ENCODE peak calls at places on chromosomes 3 and 15, in six cellular contexts. P is esophagus squamous epithelium, W is mucosa of descending colon, O is GM13977, M is transverse colon, Y is cardiac fibroblast. D is an unnamed sample.

GRCh38 chr3:10194328-10195071 is 29.8 kb downstream of the IRAK2 start:
- DNase-seq in O (no peak), Y (no peak), P (no peak), M (peak; percentile 40), W (peak; percentile 46), D (no peak)

GRCh38 chr3:72924055-72924454 is 36.2 kb downstream of the GXYLT2 start:
- DNase-seq in Y (no peak), P (no peak), O (no peak), W (no peak), M (no peak), D (no peak)

GRCh38 chr15:43118276-43118675 is 12.4 kb upstream of the UBR1 start:
- DNase-seq in Y (no peak), W (no peak), P (no peak), O (no peak), M (no peak), D (no peak)

GRCh38 chr3:42493126-42493797 is 9.2 kb upstream of the VIPR1 start:
- DNase-seq in W (no peak), O (no peak), M (no peak), P (no peak), Y (no peak), D (no peak)

GRCh38 chr3:17551333-17551732 is 191.1 kb downstream of the TBC1D5 start:
- DNase-seq in O (no peak), M (no peak), W (no peak), Y (no peak), P (no peak), D (no peak)

GRCh38 chr3:155182467-155182866 is 102.3 kb downstream of the MME start:
- DNase-seq in P (no peak), M (no peak), W (no peak), O (no peak), Y (no peak), D (no peak)

GRCh38 chr3:196177567-196177966 is 33.6 kb downstream of the ZDHHC19 start:
- DNase-seq in P (no peak), O (no peak), W (peak; percentile 74), Y (no peak), M (peak; percentile 68), D (no peak)

GRCh38 chr15:28104326-28104725 is 5.2 kb upstream of the OCA2 start:
- DNase-seq in Y (no peak), O (no peak), M (no peak), W (no peak), P (no peak), D (no peak)

GRCh38 chr15:58360421-58361090 is 71.2 kb upstream of the LIPC start:
- DNase-seq in Y (no peak), P (no peak), W (no peak), M (no peak), O (no peak), D (no peak)

GRCh38 chr15:66702770-66703539 is 919 bp downstream of the SMAD6 start:
- DNase-seq in M (peak; percentile 29), O (no peak), W (peak; percentile 64), Y (peak; percentile 31), P (no peak), D (no peak)

GRCh38 chr3:160225181-160226025 is at the start of gene C3orf80:
- DNase-seq in P (no peak), M (peak; percentile 53), O (peak; percentile 73), W (peak; percentile 70), Y (peak; percentile 28), D (peak; percentile 81)

GRCh38 chr3:183968846-183969245 is 48.8 kb downstream of the ABCC5 start:
- DNase-seq in O (no peak), Y (peak; percentile 22), M (no peak), P (no peak), W (no peak), D (no peak)

GRCh38 chr15:83204697-83205096 is 2.9 kb downstream of the HDGFL3 start:
- DNase-seq in W (no peak), Y (no peak), M (no peak), P (no peak), O (no peak), D (no peak)

GRCh38 chr15:92118162-92118935 is 264.8 kb downstream of the SLCO3A1 start:
- DNase-seq in O (no peak), M (no peak), W (no peak), P (no peak), Y (no peak), D (no peak)

GRCh38 chr3:172562881-172563835 is 39.9 kb upstream of the TNFSF10 start:
- DNase-seq in O (peak; percentile 34), Y (peak; percentile 93), P (no peak), W (no peak), M (no peak), D (peak; percentile 42)

GRCh38 chr3:147139341-147139740 is 267.0 kb downstream of the ZIC4 start:
- DNase-seq in O (no peak), M (no peak), W (no peak), P (no peak), Y (no peak), D (no peak)

GRCh38 chr3:171168086-171168485 is 141.6 kb upstream of the SLC2A2 start:
- DNase-seq in P (no peak), M (no peak), W (no peak), Y (peak; percentile 41), O (no peak), D (peak; percentile 76)

GRCh38 chr15:98551936-98552562 is 96.3 kb upstream of the IGF1R start:
- DNase-seq in P (no peak), Y (no peak), M (no peak), O (no peak), W (no peak), D (no peak)

GRCh38 chr3:21672303-21672702 is 78.7 kb downstream of the ZNF385D start:
- DNase-seq in O (no peak), P (no peak), W (no peak), M (no peak), Y (peak; percentile 95), D (peak; percentile 3)

GRCh38 chr15:31803388-31803884 is 226.9 kb upstream of the CHRNA7 start:
- DNase-seq in W (no peak), Y (no peak), P (no peak), O (no peak), M (no peak), D (no peak)

GRCh38 chr3:160448845-160449659 is 534 bp downstream of the TRIM59 start:
- DNase-seq in Y (peak; percentile 71), W (no peak), O (peak; percentile 75), M (no peak), P (no peak), D (no peak)

GRCh38 chr15:39720721-39721611 is 61.7 kb downstream of the FSIP1 start:
- DNase-seq in O (no peak), W (no peak), M (no peak), Y (peak; percentile 31), P (no peak), D (no peak)

GRCh38 chr3:58308728-58309127 is 2.4 kb downstream of the HTD2 start:
- DNase-seq in W (no peak), M (no peak), P (no peak), O (no peak), Y (peak; percentile 31), D (no peak)

GRCh38 chr3:186476044-186476468 is 68.1 kb downstream of the CRYGS start:
- DNase-seq in W (no peak), M (no peak), O (peak; percentile 15), P (no peak), Y (no peak), D (no peak)

GRCh38 chr15:80580536-80581260 is 114.4 kb upstream of the ABHD17C start:
- DNase-seq in Y (no peak), O (no peak), P (no peak), M (no peak), W (no peak), D (no peak)

GRCh38 chr3:131232711-131233267 is 148.8 kb upstream of the NUDT16 start:
- DNase-seq in M (no peak), W (no peak), O (no peak), Y (no peak), P (no peak), D (no peak)

GRCh38 chr3:107441617-107442016 is 64.4 kb downstream of the CCDC54 start:
- DNase-seq in W (no peak), M (no peak), O (no peak), P (no peak), Y (peak; percentile 50), D (no peak)

GRCh38 chr3:107450254-107450653 is 72.5 kb upstream of the BBX start:
- DNase-seq in M (no peak), Y (peak; percentile 60), P (no peak), O (no peak), W (no peak), D (no peak)

GRCh38 chr3:107443461-107443860 is 66.2 kb downstream of the CCDC54 start:
- DNase-seq in P (no peak), W (no peak), M (no peak), O (no peak), Y (no peak), D (no peak)

GRCh38 chr3:107452436-107452835 is 70.3 kb upstream of the BBX start:
- DNase-seq in W (no peak), O (no peak), Y (peak; percentile 76), P (no peak), M (no peak), D (no peak)

DNA sequence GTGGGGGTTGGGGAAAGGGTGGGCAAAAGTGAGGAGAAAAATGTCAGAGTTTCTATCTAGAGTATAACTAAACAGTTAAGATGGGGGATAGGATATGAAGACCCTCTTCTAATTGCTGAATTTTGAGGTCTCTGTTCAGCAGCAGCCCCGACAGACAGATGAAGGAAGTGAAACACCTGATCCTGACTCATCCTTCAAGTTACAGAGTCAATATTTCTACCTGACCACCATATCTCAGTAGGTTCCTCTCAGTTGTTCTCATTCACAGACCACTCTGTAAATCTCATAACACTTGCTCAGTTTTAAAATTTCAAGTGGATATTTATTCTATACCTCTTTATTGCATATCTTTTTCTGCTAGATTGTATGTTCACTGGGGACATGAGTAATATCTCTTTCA is 69.5 kb downstream of the CCDC54 start:
- DNase-seq in O (no peak), W (no peak), M (no peak), P (no peak), Y (no peak), D (no peak)
- TF ChIP-seq CTCF in O (no peak), W (no peak), M (no peak), P (no peak), Y (no peak), D (no peak)

GRCh38 chr3:43742935-43743334 is 52.2 kb downstream of the ABHD5 start:
- DNase-seq in M (no peak), P (no peak), Y (peak; percentile 53), O (no peak), W (no peak), D (no peak)
- TF ChIP-seq CTCF in M (no peak), P (peak; percentile 8), Y (no peak), O (no peak), W (no peak), D (no peak)

GRCh38 chr15:60905587-60905986 is 323.5 kb downstream of the RORA start:
- DNase-seq in W (no peak), O (no peak), M (peak; percentile 12), Y (no peak), P (no peak), D (peak; percentile 33)
- TF ChIP-seq CTCF in W (no peak), O (peak; percentile 31), M (no peak), Y (no peak), P (no peak), D (peak; percentile 24)

DNA sequence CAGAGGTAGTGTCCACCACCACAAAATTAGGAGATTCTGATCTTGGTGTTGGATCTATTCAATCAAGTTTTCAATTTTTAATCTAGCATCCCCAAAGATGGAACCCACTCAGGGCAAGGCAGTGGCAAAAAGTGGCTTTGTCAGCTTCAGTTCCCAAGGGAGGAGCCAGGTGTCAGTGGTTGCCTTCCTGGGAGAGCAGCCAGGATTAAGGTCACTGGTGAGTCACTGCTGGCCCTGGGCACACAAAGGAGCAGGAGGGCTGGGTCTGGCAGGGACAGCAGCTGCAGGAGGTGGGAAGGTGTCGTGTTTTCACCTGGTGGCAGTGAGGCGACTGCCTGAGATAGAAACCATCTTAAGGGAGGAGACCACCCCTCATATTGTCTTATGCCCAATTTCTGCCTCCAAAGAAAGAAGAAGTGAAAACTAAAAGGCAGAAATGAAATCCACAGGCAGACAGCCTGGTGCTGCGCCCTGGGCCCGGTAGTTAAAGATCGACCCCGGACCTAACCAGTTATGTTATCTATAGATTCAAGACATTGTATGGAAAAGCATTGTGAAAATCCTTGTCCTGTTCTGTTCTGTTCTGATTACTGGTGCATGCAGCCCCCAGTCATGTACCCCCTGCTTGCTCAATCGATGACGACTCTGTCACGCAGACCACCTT is 5.9 kb upstream of the KLHL25 start:
- DNase-seq in O (no peak), M (peak; percentile 84), P (no peak), W (peak; percentile 82), Y (peak; percentile 63), D (peak; percentile 90)
- TF ChIP-seq CTCF in O (no peak), M (peak; percentile 60), P (peak; percentile 41), W (peak; percentile 58), Y (no peak), D (no peak)

D was measured in Calu3.